ENCODE peak calls at places on chromosomes 2 and 18, in six cellular contexts. X is IMR-90, C is tibial nerve, A is mucosa of descending colon, M is astrocyte of the spinal cord, K is GM12865. Q is an unnamed sample.

GRCh38 chr2:96550787-96551604 is 14.4 kb downstream of the ARID5A start:
- DNase-seq in A (no peak), X (no peak), K (no peak), C (no peak), M (peak), Q (no peak)

GRCh38 chr2:68158134-68158447 is 403 bp downstream of the PNO1 start:
- DNase-seq in X (no peak), A (no peak), C (no peak), K (no peak), M (no peak), Q (no peak)

GRCh38 chr18:26424428-26425147 is 123.8 kb downstream of the KCTD1 start:
- DNase-seq in K (peak), C (no peak), X (no peak), M (no peak), A (no peak), Q (no peak)

GRCh38 chr2:10327896-10328666 is 25.4 kb downstream of the HPCAL1 start:
- DNase-seq in M (no peak), A (no peak), C (no peak), K (no peak), X (no peak), Q (no peak)

GRCh38 chr2:191875859-191876258 is 29.0 kb upstream of the CAVIN2 start:
- DNase-seq in X (no peak), M (no peak), A (no peak), K (no peak), C (no peak), Q (no peak)

GRCh38 chr2:600542-601386 is 76.4 kb downstream of the TMEM18 start:
- DNase-seq in C (no peak), M (no peak), A (no peak), K (no peak), X (no peak), Q (no peak)

GRCh38 chr2:196681510-196681909 is 42.0 kb downstream of the CCDC150 start:
- DNase-seq in M (no peak), K (no peak), A (no peak), X (no peak), C (no peak), Q (no peak)

GRCh38 chr2:128318776-128319456 is at the start of gene HS6ST1:
- DNase-seq in X (peak), K (peak), A (peak), C (peak), M (peak), Q (peak)

GRCh38 chr2:60742419-60742818 is 13.6 kb upstream of the PAPOLG start:
- DNase-seq in X (no peak), K (no peak), M (no peak), C (no peak), A (no peak), Q (no peak)

GRCh38 chr2:140990416-140990815 is 1140.4 kb downstream of the LRP1B start:
- DNase-seq in A (no peak), K (no peak), M (peak), C (no peak), X (peak), Q (peak)

GRCh38 chr2:79511320-79511951 is 1.4 kb upstream of the CTNNA2 start:
- DNase-seq in K (peak), C (no peak), M (peak), X (peak), A (no peak), Q (peak)

GRCh38 chr18:50830544-50830943 is 10.7 kb upstream of the MRO start:
- DNase-seq in X (no peak), K (peak), M (no peak), C (peak), A (no peak), Q (no peak)

GRCh38 chr2:8587920-8588830 is 93.7 kb upstream of the ID2 start:
- DNase-seq in M (no peak), K (no peak), X (no peak), C (no peak), A (no peak), Q (no peak)

GRCh38 chr2:232013701-232014353 is 52.3 kb downstream of the DIS3L2 start:
- DNase-seq in X (peak), C (no peak), M (peak), K (peak), A (no peak), Q (peak)

GRCh38 chr2:173749315-173749714 is 215.9 kb downstream of the SP3 start:
- DNase-seq in A (no peak), C (no peak), M (peak), K (no peak), X (peak), Q (peak)

GRCh38 chr2:173752152-173752551 is 213.0 kb downstream of the SP3 start:
- DNase-seq in A (no peak), X (no peak), C (no peak), K (peak), M (no peak), Q (peak)

GRCh38 chr2:173750831-173751230 is 214.3 kb downstream of the SP3 start:
- DNase-seq in M (no peak), K (no peak), C (no peak), X (no peak), A (no peak), Q (no peak)

GRCh38 chr2:173751245-173751975 is 213.8 kb downstream of the SP3 start:
- DNase-seq in K (no peak), M (no peak), A (no peak), X (no peak), C (no peak), Q (no peak)

GRCh38 chr2:173750332-173750731 is 214.8 kb downstream of the SP3 start:
- DNase-seq in X (peak), C (no peak), K (no peak), M (peak), A (no peak), Q (peak)
- TF ChIP-seq CTCF in X (no peak), C (no peak), K (no peak), M (peak), A (no peak), Q (no peak)

GRCh38 chr2:147548453-147548852 is 296.4 kb upstream of the ACVR2A start:
- DNase-seq in K (no peak), C (no peak), A (no peak), X (no peak), M (no peak), Q (no peak)

GRCh38 chr2:147547425-147547824 is 297.4 kb upstream of the ACVR2A start:
- DNase-seq in M (no peak), X (no peak), K (no peak), A (no peak), C (no peak), Q (no peak)

GRCh38 chr2:147546109-147546508 is 298.7 kb upstream of the ACVR2A start:
- DNase-seq in K (no peak), X (no peak), A (no peak), C (no peak), M (no peak), Q (no peak)

GRCh38 chr2:147551331-147551730 is 293.5 kb upstream of the ACVR2A start:
- DNase-seq in C (no peak), K (no peak), M (no peak), X (no peak), A (no peak), Q (no peak)

DNA sequence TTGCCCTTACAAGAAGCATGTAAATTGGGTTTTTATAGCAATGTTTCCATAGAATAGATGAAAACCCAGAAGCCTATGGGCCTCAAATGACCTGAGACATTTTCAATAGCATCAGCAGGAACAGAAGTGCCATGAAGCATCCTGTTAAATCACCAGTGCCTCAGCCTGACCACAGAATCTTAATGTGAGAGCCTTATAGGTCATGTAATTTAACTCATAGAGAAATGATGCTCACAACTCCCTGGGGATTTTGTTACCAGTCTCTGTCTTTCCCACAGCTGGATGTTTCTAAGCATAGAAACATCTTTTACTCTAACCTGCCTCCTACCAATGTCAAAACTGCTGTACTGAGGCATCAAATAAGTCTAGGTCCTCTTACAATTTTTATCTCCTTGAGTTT is 295.8 kb upstream of the ACVR2A start:
- DNase-seq in A (no peak), K (peak), M (no peak), X (no peak), C (no peak), Q (no peak)
- H3K4me3 ChIP-seq in A (no peak), K (no peak), M (no peak), X (no peak), C (no peak), Q (no peak)

DNA sequence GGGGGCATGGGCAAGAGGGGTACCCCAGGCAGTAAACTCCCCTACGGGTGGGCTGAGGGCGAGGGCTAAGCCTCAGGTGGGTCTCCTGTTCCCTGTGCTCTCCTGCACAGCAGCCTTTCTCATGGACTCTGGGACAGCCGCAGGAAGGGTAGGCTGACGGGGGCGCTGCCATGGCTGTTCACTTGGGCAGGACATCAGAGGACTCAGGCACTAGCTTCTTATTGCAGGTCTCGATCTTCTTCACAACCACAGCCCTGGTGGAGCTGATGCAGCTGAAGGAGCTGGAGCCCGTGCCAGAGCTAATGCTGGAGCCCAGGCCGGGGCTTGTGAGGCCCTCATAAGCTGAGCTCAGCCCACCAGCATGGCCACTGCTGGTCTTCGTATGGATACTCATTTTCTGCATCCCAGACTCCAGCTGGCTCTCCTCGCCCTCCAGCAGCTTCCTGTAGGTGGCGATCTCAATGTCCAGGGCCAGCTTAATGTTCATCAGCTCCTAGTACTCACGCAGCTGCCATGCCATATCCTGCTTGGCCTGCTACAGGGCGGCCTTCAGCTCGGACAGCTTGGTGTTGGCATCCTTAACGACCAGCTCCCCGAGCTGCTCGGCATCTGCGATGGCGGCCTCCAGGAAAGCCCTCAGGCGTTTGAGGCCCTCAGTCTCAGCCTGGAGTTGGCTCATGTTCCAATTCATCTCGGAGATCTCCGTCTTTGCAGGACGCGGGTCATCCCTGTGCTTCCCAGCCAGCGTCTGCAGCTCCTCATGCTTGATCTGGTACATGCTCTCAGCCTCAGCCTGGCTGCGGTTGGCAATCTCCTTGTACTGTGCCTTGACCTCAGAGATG is 359.8 kb upstream of the SETBP1 start:
- DNase-seq in C (no peak), X (no peak), A (peak), K (no peak), M (no peak), Q (no peak)
- TF ChIP-seq CTCF in C (no peak), X (no peak), A (no peak), K (no peak), M (no peak), Q (no peak)

GRCh38 chr18:34886162-34886561 is 155.1 kb upstream of the MAPRE2 start:
- DNase-seq in K (no peak), A (no peak), C (no peak), M (no peak), X (no peak), Q (no peak)
- H3K4me3 ChIP-seq in K (no peak), A (no peak), C (no peak), M (no peak), X (no peak), Q (no peak)

DNA sequence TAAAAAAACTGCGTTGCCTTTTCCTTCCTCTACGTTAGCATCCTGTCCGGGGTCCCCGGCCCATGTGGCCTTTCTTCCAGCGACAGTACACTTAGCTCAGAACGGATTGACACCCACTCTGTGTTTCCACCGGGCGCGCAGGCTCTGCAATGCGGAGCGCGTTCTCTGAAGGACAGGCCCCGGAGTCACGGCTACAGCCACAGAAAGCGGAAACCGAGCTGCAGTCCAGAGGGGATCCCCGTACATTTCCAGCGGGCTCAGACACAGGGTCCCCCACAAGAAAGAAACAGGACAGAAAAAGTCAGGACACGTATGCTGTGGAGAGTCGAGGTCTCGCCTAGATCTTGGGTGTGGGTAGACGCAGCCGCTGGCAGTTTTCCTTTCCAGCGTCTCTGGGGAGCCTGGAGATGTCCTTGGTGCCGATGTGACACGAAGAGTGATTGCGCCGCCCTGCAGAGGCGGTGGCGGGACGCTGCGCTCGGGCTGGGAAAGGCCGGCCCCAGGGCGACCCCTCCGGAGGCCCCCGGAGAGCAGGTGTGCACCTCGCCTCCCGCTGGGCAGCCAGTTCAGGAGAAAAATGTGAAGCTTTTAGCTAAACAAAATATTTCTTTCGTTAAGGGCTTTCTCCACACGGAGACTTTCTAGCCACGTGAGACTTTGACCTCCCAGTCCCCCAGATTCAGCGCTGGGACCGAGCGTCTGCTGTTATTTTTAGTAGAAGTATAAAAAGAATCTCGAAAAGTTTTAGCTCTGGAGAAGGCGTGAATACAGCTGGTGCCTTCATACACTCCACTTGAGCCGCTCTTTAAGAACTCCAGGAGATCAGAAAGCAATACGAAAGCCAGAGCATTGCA is 1.3 kb upstream of the ACKR3 start:
- DNase-seq in M (peak), C (peak), K (peak), X (no peak), A (no peak), Q (peak)
- TF ChIP-seq CTCF in M (no peak), C (no peak), K (peak), X (no peak), A (no peak), Q (no peak)

DNA sequence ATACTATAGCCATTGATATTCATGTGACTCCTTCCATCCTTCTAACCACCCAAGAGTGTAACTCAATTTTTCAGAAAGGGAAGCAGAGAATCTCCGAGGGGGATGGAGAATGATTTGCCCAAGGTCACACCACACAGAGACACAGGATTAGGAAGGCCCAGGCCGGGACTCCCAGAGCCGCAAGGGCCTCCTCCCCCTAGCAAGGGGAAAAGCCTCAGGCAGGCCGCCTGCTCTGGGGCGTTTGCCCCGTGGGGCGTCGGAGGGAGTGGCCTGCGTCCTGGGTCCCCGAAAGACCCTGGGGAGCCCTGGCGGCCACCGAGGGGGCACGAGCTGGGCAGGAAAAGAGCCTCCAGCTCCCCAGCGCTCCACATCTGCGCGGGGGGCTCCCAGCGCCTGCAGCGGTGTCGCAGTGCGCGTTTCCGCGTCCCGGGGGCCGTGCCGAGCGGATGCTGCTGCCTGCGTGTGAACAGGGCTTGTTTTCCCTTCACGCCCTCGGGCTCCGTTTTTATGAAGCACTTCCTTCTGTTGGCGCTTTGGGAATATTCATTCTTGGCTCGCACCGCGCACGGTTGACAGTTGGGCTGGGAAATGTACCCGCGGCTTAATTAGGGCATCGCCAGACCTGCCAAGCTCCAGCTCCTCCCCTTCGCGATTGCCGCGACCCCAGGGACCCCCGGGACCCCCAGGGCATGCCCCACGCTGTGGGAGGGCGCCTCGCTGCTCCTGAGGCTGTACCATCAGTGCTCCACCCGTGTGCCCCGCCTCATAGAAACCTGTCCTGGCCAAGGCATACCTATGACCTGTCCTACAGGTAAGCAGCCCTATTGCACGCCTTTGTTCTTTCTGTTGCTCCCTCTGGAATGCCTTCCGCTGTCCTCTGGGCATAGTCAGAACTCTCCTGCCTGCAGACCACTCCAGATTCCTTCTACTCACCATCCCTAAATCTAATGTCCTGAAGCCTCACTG is 158.9 kb upstream of the GLI2 start:
- DNase-seq in A (no peak), K (no peak), M (no peak), C (no peak), X (peak), Q (peak)
- H3K4me3 ChIP-seq in A (no peak), K (no peak), M (no peak), C (peak), X (peak), Q (peak)